ENCODE peak calls at places on chromosomes 5 and 9, in seven cellular contexts. F is HCT116, X is GM12891, E is transverse colon, T is stomach, O is H1, D is HepG2. W is an unnamed sample.

GRCh38 chr5:142189813-142190212 is 81.2 kb downstream of the NDFIP1 start:
- DNase-seq in F (no peak), X (no peak), E (no peak), T (no peak), O (no peak), D (no peak), W (no peak)

GRCh38 chr9:115944166-115944948 is 209.2 kb upstream of the PAPPA start:
- DNase-seq in F (no peak), X (no peak), E (peak), T (peak), O (no peak), D (peak), W (no peak)

GRCh38 chr5:72378636-72379289 is 58.6 kb downstream of the PTCD2 start:
- DNase-seq in F (no peak), X (no peak), E (no peak), T (no peak), O (no peak), D (no peak), W (no peak)

GRCh38 chr9:103755441-103755840 is 338.7 kb upstream of the SMC2 start:
- DNase-seq in F (no peak), X (no peak), E (no peak), T (no peak), O (no peak), D (no peak), W (no peak)

GRCh38 chr5:150989695-150990094 is 30.7 kb upstream of the GPX3 start:
- DNase-seq in F (no peak), X (no peak), E (no peak), T (no peak), O (peak), D (no peak), W (no peak)

GRCh38 chr5:68288756-68289134 is 73.2 kb downstream of the PIK3R1 start:
- DNase-seq in F (no peak), X (no peak), E (no peak), T (no peak), O (peak), D (no peak), W (no peak)

GRCh38 chr9:18542837-18543405 is 69.0 kb downstream of the ADAMTSL1 start:
- DNase-seq in F (no peak), X (no peak), E (no peak), T (no peak), O (no peak), D (no peak), W (no peak)

GRCh38 chr9:72858089-72858912 is 94.6 kb downstream of the ALDH1A1 start:
- DNase-seq in F (no peak), X (no peak), E (peak), T (peak), O (no peak), D (peak), W (no peak)

GRCh38 chr5:31733365-31733764 is 94.4 kb downstream of the PDZD2 start:
- DNase-seq in F (no peak), X (no peak), E (no peak), T (no peak), O (no peak), D (no peak), W (no peak)

GRCh38 chr5:15206133-15206532 is 293.8 kb upstream of the FBXL7 start:
- DNase-seq in F (no peak), X (no peak), E (no peak), T (no peak), O (no peak), D (no peak), W (no peak)

GRCh38 chr9:104934686-104935413 is 6.9 kb upstream of the ABCA1 start:
- DNase-seq in F (no peak), X (no peak), E (no peak), T (no peak), O (no peak), D (no peak), W (no peak)

GRCh38 chr9:136546697-136547481 is 1.0 kb upstream of the NOTCH1 start:
- DNase-seq in F (no peak), X (no peak), E (peak), T (peak), O (peak), D (no peak), W (no peak)

GRCh38 chr5:80246995-80247729 is 8.7 kb downstream of the SERINC5 start:
- DNase-seq in F (peak), X (no peak), E (peak), T (peak), O (no peak), D (peak), W (no peak)
- TF ChIP-seq POLR2A in F (no peak), X (no peak), E (peak), T (no peak), O (no peak), D (peak), W (no peak)

GRCh38 chr9:13791816-13792215 is 512.3 kb upstream of the MPDZ start:
- DNase-seq in F (no peak), X (no peak), E (peak), T (no peak), O (no peak), D (peak), W (no peak)

GRCh38 chr9:13790055-13790454 is 510.6 kb upstream of the MPDZ start:
- DNase-seq in F (no peak), X (no peak), E (no peak), T (no peak), O (no peak), D (no peak), W (no peak)

GRCh38 chr9:13786131-13786530 is 506.6 kb upstream of the MPDZ start:
- DNase-seq in F (no peak), X (no peak), E (no peak), T (no peak), O (no peak), D (no peak), W (no peak)

DNA sequence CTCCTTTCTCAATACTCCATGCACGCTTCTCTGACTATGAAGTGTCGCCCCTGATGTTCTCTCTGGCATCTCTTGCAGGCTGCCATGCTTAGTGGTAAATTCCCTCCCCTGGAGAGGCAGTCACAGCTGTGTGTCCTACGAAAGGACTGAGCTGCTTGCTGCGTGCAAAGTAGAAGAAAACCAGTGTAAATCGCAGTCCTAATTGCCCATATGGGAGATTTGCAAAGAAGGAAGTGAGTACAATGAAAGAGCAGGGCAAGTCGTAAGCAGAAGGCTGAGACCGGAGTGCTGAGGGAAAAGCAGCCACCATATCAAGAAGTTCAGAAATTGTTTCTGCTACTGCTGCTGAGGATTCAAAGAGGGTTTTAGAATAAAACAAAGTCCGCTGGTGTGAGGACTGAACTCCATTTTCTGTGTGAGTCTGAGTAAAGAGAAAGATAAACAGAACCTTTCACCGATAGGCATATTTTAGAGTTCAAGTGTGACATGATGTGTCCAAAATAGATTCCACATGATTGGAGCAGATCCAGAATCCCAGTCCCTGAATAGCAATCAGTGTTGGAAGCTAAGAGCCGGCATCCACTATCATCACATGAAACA is 507.8 kb upstream of the MPDZ start:
- DNase-seq in F (no peak), X (no peak), E (no peak), T (no peak), O (no peak), D (no peak), W (no peak)
- TF ChIP-seq POLR2AphosphoS5 in F (no peak), X (no peak), E (no peak), T (no peak), O (no peak), D (no peak), W (no peak)

GRCh38 chr9:33817327-33818166 is 587 bp downstream of the UBE2R2 start:
- DNase-seq in F (no peak), X (peak), E (peak), T (peak), O (peak), D (peak), W (peak)

GRCh38 chr9:33820231-33820745 is 3.3 kb downstream of the UBE2R2 start:
- DNase-seq in F (no peak), X (no peak), E (no peak), T (no peak), O (no peak), D (no peak), W (no peak)

GRCh38 chr9:33818832-33819500 is 2.0 kb downstream of the UBE2R2 start:
- DNase-seq in F (no peak), X (no peak), E (no peak), T (no peak), O (no peak), D (no peak), W (no peak)

GRCh38 chr9:33816327-33817252 is at the start of gene UBE2R2:
- DNase-seq in F (peak), X (peak), E (peak), T (peak), O (peak), D (peak), W (peak)

DNA sequence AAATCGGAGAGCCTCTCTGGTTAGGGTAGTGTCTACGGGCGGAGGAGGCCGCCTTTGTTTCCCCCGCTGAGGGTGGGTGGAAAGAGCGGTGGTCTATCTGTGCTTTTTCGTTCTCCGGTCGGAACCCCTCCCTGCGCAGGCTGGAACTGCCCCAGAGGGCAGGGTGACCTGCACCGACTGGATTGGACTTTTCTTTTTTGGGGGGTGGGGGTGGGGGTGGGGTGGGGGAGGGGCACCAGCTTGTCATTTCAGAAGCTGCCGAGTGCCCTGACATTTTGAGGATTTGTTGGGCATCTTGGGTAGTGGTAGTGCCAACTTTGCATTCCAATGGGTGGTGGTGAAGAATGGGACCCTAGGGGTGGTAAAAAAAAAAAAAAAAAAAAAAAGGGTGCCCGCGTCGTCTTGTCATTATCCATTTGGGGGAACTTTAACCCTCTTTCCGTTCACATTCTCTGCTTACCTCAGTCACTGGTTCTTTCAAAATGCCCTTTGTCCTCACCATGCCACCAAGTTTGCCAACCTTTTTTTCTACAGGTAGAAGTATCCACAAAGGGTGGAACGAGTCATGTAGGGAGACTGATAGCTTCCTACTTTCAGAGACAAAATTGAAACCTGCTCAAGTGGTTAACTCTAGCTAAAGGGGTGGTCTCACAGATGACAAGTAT is 1.3 kb downstream of the UBE2R2 start:
- DNase-seq in F (no peak), X (no peak), E (peak), T (peak), O (peak), D (peak), W (peak)
- TF ChIP-seq POLR2A in F (no peak), X (peak), E (peak), T (no peak), O (peak), D (no peak), W (peak)

GRCh38 chr5:92548351-92548750 is 1032.7 kb downstream of the NR2F1-AS1 start:
- DNase-seq in F (no peak), X (no peak), E (no peak), T (no peak), O (no peak), D (no peak), W (no peak)

GRCh38 chr5:92552206-92553160 is 1028.5 kb downstream of the NR2F1-AS1 start:
- DNase-seq in F (peak), X (no peak), E (no peak), T (no peak), O (no peak), D (peak), W (no peak)

GRCh38 chr5:92554447-92555085 is 1026.5 kb downstream of the NR2F1-AS1 start:
- DNase-seq in F (no peak), X (no peak), E (no peak), T (no peak), O (no peak), D (no peak), W (no peak)

GRCh38 chr5:92556747-92557146 is 1024.3 kb downstream of the NR2F1-AS1 start:
- DNase-seq in F (no peak), X (no peak), E (no peak), T (no peak), O (no peak), D (no peak), W (no peak)

DNA sequence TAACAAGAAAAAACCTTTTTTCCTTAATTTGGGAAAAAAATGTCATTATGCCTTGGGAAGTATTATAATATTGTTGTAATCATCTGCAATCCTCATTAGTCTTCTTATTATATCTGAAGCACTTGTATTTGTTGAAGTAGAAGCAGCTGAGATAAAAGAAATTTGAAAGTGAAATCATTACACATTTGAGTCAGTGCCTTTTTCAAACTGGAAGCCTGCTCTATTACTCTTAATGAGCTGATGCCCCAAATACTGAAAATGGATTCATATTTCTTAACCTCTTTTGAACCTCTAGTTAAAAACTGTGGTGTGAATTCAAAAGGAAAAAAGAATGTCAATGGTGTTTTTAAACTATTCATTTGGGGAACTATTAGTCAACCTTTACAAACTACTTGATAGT is 1027.7 kb downstream of the NR2F1-AS1 start:
- DNase-seq in F (no peak), X (no peak), E (no peak), T (no peak), O (no peak), D (no peak), W (no peak)
- TF ChIP-seq POLR2AphosphoS5 in F (no peak), X (no peak), E (no peak), T (no peak), O (no peak), D (no peak), W (no peak)

GRCh38 chr9:106893088-106893487 is 30.1 kb downstream of the ZNF462 start:
- DNase-seq in F (peak), X (no peak), E (no peak), T (no peak), O (no peak), D (no peak), W (no peak)

GRCh38 chr9:106897223-106897622 is 34.3 kb downstream of the ZNF462 start:
- DNase-seq in F (no peak), X (no peak), E (no peak), T (no peak), O (no peak), D (no peak), W (no peak)

GRCh38 chr9:106897681-106898080 is 34.7 kb downstream of the ZNF462 start:
- DNase-seq in F (no peak), X (no peak), E (no peak), T (no peak), O (no peak), D (no peak), W (no peak)

GRCh38 chr9:106892632-106893031 is 29.7 kb downstream of the ZNF462 start:
- DNase-seq in F (peak), X (no peak), E (peak), T (no peak), O (no peak), D (peak), W (no peak)

DNA sequence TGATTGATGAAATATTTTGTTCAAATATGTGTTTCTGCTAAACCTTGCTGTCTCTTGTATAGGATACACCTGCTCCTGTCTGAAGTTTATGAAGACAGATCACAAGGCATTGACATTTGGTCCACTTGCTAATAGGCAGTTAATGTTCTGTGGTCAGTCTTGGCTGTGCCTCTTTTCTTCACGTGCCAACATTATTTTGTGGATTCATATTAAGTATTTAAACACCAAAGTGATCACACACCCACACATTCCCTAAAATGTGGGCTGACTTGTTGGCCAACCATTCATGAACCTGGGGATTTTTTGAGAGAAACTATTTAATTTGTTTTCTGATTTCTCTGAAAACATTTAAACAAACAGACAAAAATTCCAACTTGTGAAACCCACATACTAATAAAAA is 33.7 kb downstream of the ZNF462 start:
- DNase-seq in F (no peak), X (no peak), E (no peak), T (no peak), O (no peak), D (no peak), W (no peak)
- TF ChIP-seq POLR2A in F (no peak), X (no peak), E (no peak), T (no peak), O (no peak), D (no peak), W (no peak)